ENCODE peak calls at places on chromosomes 6 and 20, in six cellular contexts. W is H9, K is mesendoderm, Y is mesenchymal stem cell, L is H1, Z is IMR-90. X is an unnamed sample.
A peak's percentile ranks its signal among the peaks of the same experiment; 100 is the strongest.

GRCh38 chr6:38776515-38776914 is 61.4 kb downstream of the DNAH8 start:
- DNase-seq in W (no peak), K (peak; percentile 45), Y (peak; percentile 58), L (no peak), Z (peak; percentile 25), X (no peak)

GRCh38 chr6:138331984-138332383 is 45.7 kb upstream of the SMIM28 start:
- DNase-seq in W (peak; percentile 44), K (peak; percentile 30), Y (no peak), L (no peak), Z (no peak), X (no peak)

GRCh38 chr20:11852801-11853200 is 64.9 kb upstream of the BTBD3 start:
- DNase-seq in W (no peak), K (no peak), Y (no peak), L (no peak), Z (peak; percentile 28), X (no peak)

GRCh38 chr20:4108495-4109306 is 93.3 kb upstream of the RNF24 start:
- DNase-seq in W (peak; percentile 86), K (peak; percentile 97), Y (peak; percentile 86), L (peak; percentile 73), Z (peak; percentile 88), X (peak; percentile 71)

GRCh38 chr6:36907781-36908180 is 22.0 kb downstream of the C6orf89 start:
- DNase-seq in W (no peak), K (no peak), Y (no peak), L (no peak), Z (peak; percentile 36), X (no peak)

GRCh38 chr6:24576452-24576851 is 69.5 kb downstream of the KIAA0319 start:
- DNase-seq in W (no peak), K (no peak), Y (no peak), L (no peak), Z (no peak), X (no peak)

GRCh38 chr20:63441136-63441776 is 31.2 kb downstream of the KCNQ2 start:
- DNase-seq in W (no peak), K (no peak), Y (no peak), L (no peak), Z (no peak), X (no peak)

GRCh38 chr20:37727957-37728634 is 34.3 kb downstream of the CTNNBL1 start:
- DNase-seq in W (no peak), K (no peak), Y (peak; percentile 18), L (no peak), Z (no peak), X (no peak)

GRCh38 chr20:43983904-43984361 is 69.3 kb downstream of the TOX2 start:
- DNase-seq in W (no peak), K (no peak), Y (no peak), L (no peak), Z (no peak), X (no peak)

DNA sequence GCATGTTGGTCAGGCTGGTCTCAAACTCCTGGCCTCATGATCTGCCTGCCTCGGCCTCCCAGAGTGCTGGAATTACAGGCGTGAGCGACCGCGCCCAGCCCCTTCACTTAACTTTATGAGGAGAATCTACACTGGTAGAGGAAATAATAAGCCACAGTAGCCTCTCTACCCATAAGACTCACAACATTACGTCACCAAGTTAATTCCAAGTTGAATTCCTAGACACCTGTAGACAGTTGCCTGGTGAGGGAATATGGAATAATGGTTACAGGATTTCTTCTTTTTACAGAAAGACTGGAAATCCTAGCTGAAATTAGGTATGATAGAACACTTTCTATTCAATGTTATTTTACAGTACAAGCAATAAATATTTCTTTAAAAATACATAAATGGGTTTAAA is 854.5 kb upstream of the EYS start:
- DNase-seq in W (no peak), K (no peak), Y (no peak), L (no peak), Z (no peak), X (no peak)
- H2BK15ac ChIP-seq in W (no peak overlapping the region), K (no peak overlapping the region), Y (no peak overlapping the region), L (no peak overlapping the region), Z (no peak overlapping the region), X (no peak overlapping the region)

GRCh38 chr20:57155415-57155814 is 111.0 kb downstream of the BMP7 start:
- DNase-seq in W (no peak), K (no peak), Y (no peak), L (no peak), Z (no peak), X (no peak)
- H2BK15ac ChIP-seq in W (no peak overlapping the region), K (no peak overlapping the region), Y (no peak overlapping the region), L (no peak overlapping the region), Z (no peak overlapping the region), X (no peak overlapping the region)

DNA sequence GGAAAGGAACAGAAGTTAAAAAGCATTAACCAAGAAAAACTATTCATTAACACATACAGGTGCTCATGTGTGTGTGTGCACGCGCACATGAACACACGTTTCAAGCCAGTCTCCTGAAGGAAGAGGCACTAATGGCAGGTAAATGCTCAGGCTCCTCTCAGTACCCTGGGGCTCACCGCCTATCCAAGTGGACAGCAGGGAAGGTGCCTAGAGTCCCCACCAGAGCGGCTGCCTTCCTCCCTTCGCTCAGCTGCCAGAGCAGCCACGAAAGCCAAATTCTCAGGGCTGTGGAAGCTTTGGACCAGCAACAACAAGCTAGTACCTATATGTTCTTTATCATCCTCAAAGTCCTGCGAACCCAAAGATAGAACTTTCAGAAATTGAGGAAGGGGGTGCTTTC is 42.6 kb downstream of the PLCG1 start:
- DNase-seq in W (peak; percentile 28), K (no peak), Y (no peak), L (no peak), Z (no peak), X (no peak)
- H2BK15ac ChIP-seq in W (no peak overlapping the region), K (no peak overlapping the region), Y (no peak overlapping the region), L (no peak overlapping the region), Z (no peak overlapping the region), X (no peak overlapping the region)

GRCh38 chr6:4360920-4361319 is 225.5 kb upstream of the ECI2 start:
- DNase-seq in W (no peak), K (no peak), Y (no peak), L (no peak), Z (no peak), X (no peak)

GRCh38 chr6:4356899-4357659 is 221.7 kb upstream of the ECI2 start:
- DNase-seq in W (no peak), K (no peak), Y (no peak), L (no peak), Z (no peak), X (no peak)

GRCh38 chr6:4355241-4355640 is 219.9 kb upstream of the ECI2 start:
- DNase-seq in W (no peak), K (peak; percentile 46), Y (peak; percentile 88), L (no peak), Z (peak; percentile 95), X (no peak)

GRCh38 chr6:4359108-4359710 is 223.8 kb upstream of the ECI2 start:
- DNase-seq in W (no peak), K (no peak), Y (no peak), L (no peak), Z (peak; percentile 24), X (no peak)

DNA sequence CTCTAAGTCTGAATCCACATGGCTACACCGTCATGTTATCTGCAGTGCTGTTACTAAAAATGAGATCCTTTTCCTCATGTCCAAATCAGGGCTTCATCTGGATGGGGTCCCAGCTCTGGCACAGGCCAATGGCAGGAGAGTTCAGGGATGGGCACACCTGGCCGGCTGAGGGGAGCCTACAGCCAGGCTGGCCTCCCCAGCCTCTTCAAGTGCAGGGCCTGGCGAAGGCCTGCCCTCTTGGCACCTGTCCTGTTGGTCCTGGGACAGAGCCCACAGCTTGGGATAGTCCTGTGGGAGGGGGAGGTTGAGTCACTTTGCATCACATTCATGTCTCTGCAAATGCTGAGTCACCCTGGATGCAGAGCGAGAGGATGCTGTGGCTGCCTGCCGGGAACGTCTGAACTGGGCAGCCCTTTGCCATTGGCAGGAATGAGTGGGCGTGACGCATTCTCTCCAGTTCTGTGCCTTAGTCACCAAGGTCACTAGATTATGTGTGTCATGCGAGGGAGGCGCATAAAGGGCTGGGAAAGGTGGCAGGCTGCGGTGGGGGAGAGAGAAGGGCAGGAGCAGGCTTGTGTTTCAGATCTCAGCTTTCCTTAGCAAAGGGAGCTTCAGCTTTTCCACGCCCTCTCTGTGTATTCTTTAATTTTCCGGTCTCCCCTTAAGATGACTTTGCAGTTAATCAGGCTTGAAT is 223.2 kb upstream of the ECI2 start:
- DNase-seq in W (peak; percentile 85), K (peak; percentile 97), Y (peak; percentile 99), L (peak; percentile 53), Z (peak; percentile 100), X (peak; percentile 23)
- H2BK15ac ChIP-seq in W (no peak overlapping the region), K (no peak overlapping the region), Y (no peak overlapping the region), L (no peak overlapping the region), Z (peak overlapping the region; percentile 87), X (no peak overlapping the region)

DNA sequence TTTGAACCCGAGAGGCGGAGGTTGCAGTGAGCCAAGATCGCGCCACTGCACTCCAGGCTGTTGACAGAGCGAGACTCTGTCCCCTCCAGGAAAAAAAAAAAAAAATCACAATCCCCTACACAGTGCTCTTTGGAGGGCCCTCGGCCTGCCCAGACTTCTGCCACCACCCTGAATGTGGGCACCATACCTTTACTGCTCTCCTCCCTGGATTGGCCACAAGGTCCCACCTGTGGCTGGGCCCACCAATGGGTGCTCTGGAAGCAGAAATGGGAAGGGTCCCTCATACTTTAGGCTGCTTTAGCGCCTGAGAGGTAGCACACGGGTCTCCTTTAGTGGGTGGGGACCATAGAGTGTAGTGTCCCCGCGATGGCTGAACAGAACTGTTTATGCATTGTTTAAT is 50.3 kb upstream of the IPCEF1 start:
- DNase-seq in W (no peak), K (no peak), Y (no peak), L (no peak), Z (no peak), X (no peak)
- H2BK15ac ChIP-seq in W (no peak overlapping the region), K (no peak overlapping the region), Y (no peak overlapping the region), L (no peak overlapping the region), Z (peak overlapping the region; percentile 38), X (no peak overlapping the region)

DNA sequence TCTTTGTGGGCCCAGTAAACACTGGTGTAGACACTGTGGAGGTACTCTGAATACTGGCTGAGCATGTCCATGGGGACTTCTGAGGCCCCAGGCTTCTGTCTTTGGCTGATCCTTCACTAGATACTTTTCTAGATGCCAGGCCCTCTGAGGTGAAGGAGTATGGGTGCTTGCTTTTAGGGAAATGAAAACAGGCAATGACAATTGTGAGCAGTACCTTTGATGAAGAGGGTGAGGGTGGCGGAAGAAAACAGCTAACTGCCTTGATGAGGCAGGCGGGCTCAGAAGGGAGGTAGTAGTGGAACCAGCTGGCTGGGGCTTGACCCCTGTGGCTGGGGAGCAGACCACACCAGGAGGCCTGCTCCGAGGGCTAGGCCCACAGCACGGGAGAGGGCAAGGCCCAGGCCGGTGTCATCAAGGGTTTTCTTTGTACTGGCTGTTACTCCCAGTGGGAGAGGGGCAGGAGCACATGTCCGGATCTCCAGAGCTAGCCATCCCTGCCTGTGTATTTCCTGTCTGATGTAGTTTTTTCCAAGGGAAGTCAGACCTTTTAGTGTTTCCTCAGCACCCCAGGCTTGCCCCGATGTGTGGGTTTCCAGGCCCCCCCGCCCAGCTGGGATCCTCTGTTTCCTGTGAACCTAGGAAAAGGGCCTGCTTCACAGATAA is 3.9 kb downstream of the PLCG1 start:
- DNase-seq in W (no peak), K (no peak), Y (peak; percentile 90), L (no peak), Z (peak; percentile 58), X (no peak)
- H2BK15ac ChIP-seq in W (no peak overlapping the region), K (no peak overlapping the region), Y (no peak overlapping the region), L (no peak overlapping the region), Z (no peak overlapping the region), X (no peak overlapping the region)